ENCODE peak calls at places on chromosomes 1 and 21, in five cellular contexts. D, A, K, G and N are unnamed samples.

GRCh38 chr1:196902344-196902743 is 14.5 kb downstream of the CFHR4 start:
- DNase-seq in K (no peak), G (no peak), A (no peak), D (no peak), N (no peak)

GRCh38 chr1:5704785-5705514 is 287.3 kb downstream of the NPHP4 start:
- DNase-seq in G (peak), D (no peak), A (no peak), K (no peak), N (no peak)

GRCh38 chr1:77265180-77265579 is 16.6 kb upstream of the AK5 start:
- DNase-seq in A (no peak), D (no peak), K (no peak), G (peak), N (peak)

GRCh38 chr1:232476538-232476950 is 153.4 kb downstream of the SIPA1L2 start:
- DNase-seq in A (no peak), D (no peak), G (no peak), K (peak), N (no peak)

GRCh38 chr1:117582341-117582902 is 23.4 kb upstream of the TENT5C start:
- DNase-seq in A (no peak), G (no peak), D (no peak), K (no peak), N (no peak)

GRCh38 chr1:94038511-94038910 is 82.4 kb downstream of the ABCA4 start:
- DNase-seq in A (no peak), G (no peak), D (no peak), K (no peak), N (no peak)

GRCh38 chr1:222904451-222904850 is 89.6 kb downstream of the DISP1 start:
- DNase-seq in G (no peak), D (no peak), K (no peak), A (no peak), N (peak)

GRCh38 chr1:109615879-109616278 is 3.5 kb downstream of the GNAT2 start:
- DNase-seq in K (no peak), D (no peak), A (no peak), G (no peak), N (no peak)

GRCh38 chr1:155200920-155201319 is 6.8 kb downstream of the THBS3 start:
- DNase-seq in A (no peak), K (no peak), G (no peak), D (no peak), N (no peak)

GRCh38 chr21:45299026-45299863 is 11.6 kb upstream of the POFUT2 start:
- DNase-seq in D (no peak), K (no peak), G (no peak), A (peak), N (no peak)

GRCh38 chr1:935751-936231 is 12.1 kb downstream of the SAMD11 start:
- DNase-seq in D (no peak), G (peak), K (no peak), A (no peak), N (peak)

GRCh38 chr1:204382714-204383083 is 23.0 kb upstream of the PLEKHA6 start:
- DNase-seq in A (no peak), D (no peak), G (no peak), K (no peak), N (no peak)

GRCh38 chr1:85330711-85331290 is 54.4 kb upstream of the BCL10 start:
- DNase-seq in D (peak), K (no peak), A (no peak), G (no peak), N (no peak)

GRCh38 chr1:234684854-234685253 is 74.9 kb upstream of the IRF2BP2 start:
- DNase-seq in G (no peak), K (no peak), A (no peak), D (no peak), N (no peak)

GRCh38 chr1:17141441-17142197 is 22.4 kb upstream of the PADI2 start:
- DNase-seq in K (no peak), A (no peak), D (no peak), G (no peak), N (no peak)

GRCh38 chr1:19651141-19651737 is 7.1 kb downstream of the NBL1 start:
- DNase-seq in G (peak), K (no peak), A (peak), D (peak), N (peak)

GRCh38 chr1:36673207-36673606 is 190.5 kb upstream of the CSF3R start:
- DNase-seq in K (no peak), A (no peak), G (peak), D (no peak), N (peak)

GRCh38 chr1:174352117-174352516 is 95.6 kb upstream of the GPR52 start:
- DNase-seq in K (peak), G (no peak), A (no peak), D (no peak), N (no peak)

GRCh38 chr1:2985121-2985561 is 36.1 kb upstream of the ACTRT2 start:
- DNase-seq in G (no peak), A (peak), K (no peak), D (no peak), N (no peak)

GRCh38 chr1:9037476-9038337 is 11.5 kb upstream of the SLC2A7 start:
- DNase-seq in A (no peak), D (no peak), K (no peak), G (no peak), N (no peak)

GRCh38 chr1:185297986-185298385 is 19.1 kb downstream of the IVNS1ABP start:
- DNase-seq in K (no peak), G (no peak), A (no peak), D (no peak), N (no peak)

GRCh38 chr21:39319251-39319756 is 5.9 kb upstream of the BRWD1 start:
- DNase-seq in G (no peak), A (peak), K (no peak), D (peak), N (no peak)

GRCh38 chr21:46634966-46635323 is 529 bp upstream of the PRMT2 start:
- DNase-seq in D (peak), K (peak), A (peak), G (no peak), N (peak)